ENCODE peak calls at places on chromosome 15, in five cellular contexts. E is SW480, W is AG09309, U is retinal pigment epithelial cell, H is upper lobe of left lung. F is an unnamed sample.

GRCh38 chr15:40345867-40346578 is 4.8 kb upstream of the PHGR1 start:
- DNase-seq in E (no peak), W (no peak), U (no peak), H (no peak), F (no peak)

GRCh38 chr15:101404245-101404644 is 85.3 kb downstream of the PCSK6 start:
- DNase-seq in E (no peak), W (no peak), U (no peak), H (no peak), F (no peak)

GRCh38 chr15:89051875-89052274 is 36.4 kb upstream of the ABHD2 start:
- DNase-seq in E (no peak), W (peak; percentile 87), U (peak; percentile 48), H (no peak), F (no peak)

GRCh38 chr15:69782809-69783208 is 314.9 kb downstream of the TLE3 start:
- DNase-seq in E (peak; percentile 99), W (no peak), U (no peak), H (no peak), F (peak; percentile 78)

GRCh38 chr15:68469162-68470048 is 37.4 kb upstream of the ITGA11 start:
- DNase-seq in E (no peak), W (no peak), U (no peak), H (no peak), F (peak; percentile 16)

GRCh38 chr15:68466876-68467275 is 34.9 kb upstream of the ITGA11 start:
- DNase-seq in E (no peak), W (no peak), U (no peak), H (no peak), F (no peak)

GRCh38 chr15:49064281-49064653 is 18.0 kb upstream of the SECISBP2L start:
- DNase-seq in E (no peak), W (no peak), U (no peak), H (no peak), F (no peak)

GRCh38 chr15:75177360-75178071 is 24.2 kb upstream of the C15orf39 start:
- DNase-seq in E (no peak), W (no peak), U (no peak), H (no peak), F (no peak)

GRCh38 chr15:85003593-85004312 is 22.1 kb downstream of the PDE8A start:
- DNase-seq in E (no peak), W (no peak), U (no peak), H (no peak), F (no peak)

GRCh38 chr15:65869954-65870871 is 922 bp downstream of the RAB11A start:
- DNase-seq in E (peak; percentile 73), W (no peak), U (no peak), H (peak; percentile 85), F (peak; percentile 78)

GRCh38 chr15:34436956-34437442 is 609 bp downstream of the GOLGA8A start:
- DNase-seq in E (peak; percentile 23), W (no peak), U (no peak), H (peak; percentile 92), F (peak; percentile 55)

GRCh38 chr15:71194286-71194685 is 79.0 kb downstream of the THSD4 start:
- DNase-seq in E (no peak), W (no peak), U (no peak), H (no peak), F (no peak)

GRCh38 chr15:90686435-90687218 is 30.5 kb upstream of the BLM start:
- DNase-seq in E (no peak), W (no peak), U (no peak), H (no peak), F (no peak)

GRCh38 chr15:62407216-62407615 is 242.1 kb upstream of the C2CD4B start:
- DNase-seq in E (no peak), W (no peak), U (no peak), H (no peak), F (no peak)

GRCh38 chr15:67303490-67304363 is 49.1 kb downstream of the IQCH start:
- DNase-seq in E (peak; percentile 76), W (no peak), U (no peak), H (no peak), F (peak; percentile 61)

GRCh38 chr15:59169337-59169736 is 37.3 kb upstream of the LDHAL6B start:
- DNase-seq in E (no peak), W (peak; percentile 78), U (peak; percentile 82), H (no peak), F (peak; percentile 18)

GRCh38 chr15:43941071-43941470 is 114.3 kb downstream of the WDR76 start:
- DNase-seq in E (no peak), W (no peak), U (no peak), H (no peak), F (no peak)

GRCh38 chr15:64146041-64146440 is 5.5 kb upstream of the SNX22 start:
- DNase-seq in E (no peak), W (no peak), U (no peak), H (no peak), F (no peak)

GRCh38 chr15:75751116-75751875 is 38.6 kb upstream of the CSPG4 start:
- DNase-seq in E (no peak), W (no peak), U (no peak), H (no peak), F (no peak)

GRCh38 chr15:41895957-41896356 is 2.1 kb upstream of the SPTBN5 start:
- DNase-seq in E (no peak), W (no peak), U (no peak), H (no peak), F (no peak)

F was measured in DMS53.